ENCODE peak calls at places on chromosomes 1 and 21, in nine cellular contexts. U is right lobe of liver, S is H54, C is IMR-90, K is lower leg skin, G is erythroblast, L is adrenal gland, W is body of pancreas, T is esophagus squamous epithelium. Q is an unnamed sample.

GRCh38 chr21:36369064-36369685 is 16.0 kb upstream of the CHAF1B start:
- DNase-seq in C (no peak), U (no peak), L (no peak), K (no peak), T (no peak), G (no peak), W (no peak), S (no peak), Q (no peak)

GRCh38 chr21:42113926-42114409 is 42.9 kb downstream of the UMODL1 start:
- DNase-seq in K (peak), C (no peak), G (no peak), W (no peak), S (no peak), T (no peak), L (peak), U (peak), Q (no peak)

GRCh38 chr1:109617291-109617801 is 2.1 kb downstream of the GNAT2 start:
- DNase-seq in U (no peak), T (no peak), K (no peak), W (no peak), G (no peak), L (no peak), S (peak), C (peak), Q (peak)

GRCh38 chr1:44484155-44484688 is 79.2 kb downstream of the RNF220 start:
- DNase-seq in C (no peak), T (no peak), L (no peak), W (no peak), G (no peak), K (no peak), S (peak), U (no peak), Q (peak)

GRCh38 chr1:109821221-109821669 is 57.5 kb upstream of the EPS8L3 start:
- DNase-seq in C (peak), W (no peak), K (peak), L (peak), G (peak), U (no peak), T (no peak), S (peak), Q (no peak)

GRCh38 chr1:199759268-199759724 is 268.2 kb upstream of the NR5A2 start:
- DNase-seq in G (no peak), K (no peak), S (peak), W (no peak), U (no peak), L (no peak), T (no peak), C (peak), Q (peak)

GRCh38 chr21:42003051-42003461 is 7.1 kb downstream of the ZBTB21 start:
- DNase-seq in G (no peak), U (no peak), C (peak), L (no peak), S (no peak), W (no peak), K (no peak), T (no peak), Q (no peak)

GRCh38 chr1:11000526-11000925 is 11.9 kb upstream of the TARDBP start:
- DNase-seq in U (no peak), C (no peak), K (peak), S (no peak), T (no peak), G (no peak), L (no peak), W (no peak), Q (no peak)

GRCh38 chr1:26064591-26064990 is 2.8 kb downstream of the TRIM63 start:
- DNase-seq in G (no peak), W (no peak), K (no peak), C (no peak), T (no peak), L (no peak), S (no peak), U (no peak), Q (no peak)

GRCh38 chr1:167832693-167833092 is 81.2 kb downstream of the ADCY10 start:
- DNase-seq in L (no peak), K (no peak), W (no peak), T (no peak), S (no peak), U (no peak), C (no peak), G (no peak), Q (no peak)

GRCh38 chr1:241310451-241310850 is 46.6 kb downstream of the RGS7 start:
- DNase-seq in K (no peak), T (no peak), L (no peak), S (peak), G (no peak), C (peak), U (no peak), W (no peak), Q (no peak)

GRCh38 chr21:38609580-38609979 is 111.3 kb upstream of the ERG start:
- DNase-seq in G (no peak), T (no peak), W (no peak), L (no peak), S (no peak), U (no peak), C (no peak), K (no peak), Q (no peak)
- TF ChIP-seq POLR2A in G (no peak), T (no peak), W (no peak), L (no peak), S (no peak), U (no peak), C (no peak), K (no peak), Q (no peak)

GRCh38 chr21:15754640-15755039 is 24.9 kb downstream of the USP25 start:
- DNase-seq in G (peak), W (no peak), C (peak), K (no peak), T (no peak), L (no peak), S (no peak), U (no peak), Q (peak)

GRCh38 chr21:15761508-15762100 is 31.8 kb downstream of the USP25 start:
- DNase-seq in U (peak), W (peak), S (no peak), K (no peak), T (no peak), C (no peak), L (no peak), G (no peak), Q (no peak)

GRCh38 chr21:15763359-15763758 is 33.6 kb downstream of the USP25 start:
- DNase-seq in L (no peak), K (no peak), W (no peak), C (no peak), S (no peak), T (no peak), G (no peak), U (no peak), Q (no peak)

GRCh38 chr21:15755125-15755524 is 25.3 kb downstream of the USP25 start:
- DNase-seq in W (no peak), L (no peak), T (no peak), S (no peak), G (no peak), U (no peak), C (no peak), K (no peak), Q (no peak)

GRCh38 chr21:15759469-15759868 is 29.7 kb downstream of the USP25 start:
- DNase-seq in U (no peak), L (no peak), W (no peak), G (no peak), K (no peak), S (no peak), T (no peak), C (no peak), Q (no peak)
- TF ChIP-seq POLR2A in U (no peak), L (no peak), W (no peak), G (no peak), K (no peak), S (no peak), T (no peak), C (no peak), Q (no peak)

GRCh38 chr1:224045556-224045955 is 68.4 kb upstream of the FBXO28 start:
- DNase-seq in T (no peak), C (no peak), L (no peak), K (no peak), G (no peak), U (no peak), S (no peak), W (no peak), Q (no peak)

GRCh38 chr1:224042557-224043118 is 71.3 kb upstream of the FBXO28 start:
- DNase-seq in G (no peak), T (no peak), C (peak), S (no peak), W (no peak), K (no peak), L (no peak), U (no peak), Q (peak)

GRCh38 chr1:224052767-224053166 is 61.1 kb upstream of the FBXO28 start:
- DNase-seq in G (no peak), K (no peak), L (no peak), C (peak), T (no peak), S (peak), U (no peak), W (no peak), Q (peak)

GRCh38 chr1:224051086-224051406 is 62.9 kb upstream of the FBXO28 start:
- DNase-seq in C (no peak), K (no peak), S (no peak), G (no peak), T (no peak), L (no peak), W (no peak), U (no peak), Q (no peak)

GRCh38 chr1:224047538-224047937 is 66.4 kb upstream of the FBXO28 start:
- DNase-seq in W (no peak), C (peak), U (no peak), G (no peak), L (no peak), K (no peak), T (no peak), S (no peak), Q (no peak)
- TF ChIP-seq POLR2A in W (no peak), C (no peak), U (no peak), G (no peak), L (no peak), K (no peak), T (no peak), S (no peak), Q (no peak)

DNA sequence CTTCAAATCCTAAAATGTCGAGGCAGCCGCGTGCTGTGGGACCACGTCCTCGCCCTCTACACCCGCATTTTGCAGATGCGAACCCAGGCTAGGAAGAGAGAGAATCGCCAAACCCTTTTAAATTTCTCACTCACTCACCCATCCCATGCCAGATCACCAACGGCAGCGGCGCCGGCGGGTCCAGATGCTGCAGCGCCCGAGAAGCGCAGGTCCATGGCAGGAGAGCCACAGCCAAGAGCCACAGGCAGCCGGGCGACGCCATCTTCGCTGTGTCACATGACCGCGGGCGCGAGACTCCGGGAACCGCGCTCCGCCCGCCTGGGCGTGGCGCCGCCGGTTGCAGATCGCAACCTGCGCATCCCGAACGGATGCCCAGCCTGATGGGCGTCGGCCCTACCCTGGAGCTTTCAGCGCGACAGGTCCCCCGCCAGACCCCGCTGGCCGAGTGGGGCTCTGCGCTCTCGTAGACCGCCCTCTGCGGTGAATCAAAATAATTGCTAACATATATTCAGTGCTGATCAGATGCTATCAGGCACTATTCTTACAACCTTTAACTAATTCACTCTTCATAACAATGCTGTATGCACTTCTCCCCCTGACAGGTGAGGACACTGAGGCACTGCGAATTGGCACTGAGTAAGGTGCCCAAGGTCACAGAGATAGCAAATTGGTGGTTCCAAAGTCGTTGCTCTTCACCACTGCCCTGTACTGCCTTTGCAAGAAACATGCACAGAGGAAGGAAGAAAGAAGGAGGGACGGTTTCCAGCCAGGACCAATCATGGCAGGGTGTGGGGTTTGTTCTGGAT is at the start of gene PPT1:
- DNase-seq in S (peak), K (peak), U (peak), L (peak), G (peak), T (no peak), C (peak), W (peak), Q (peak)
- TF ChIP-seq POLR2A in S (peak), K (no peak), U (peak), L (no peak), G (peak), T (no peak), C (peak), W (peak), Q (peak)

DNA sequence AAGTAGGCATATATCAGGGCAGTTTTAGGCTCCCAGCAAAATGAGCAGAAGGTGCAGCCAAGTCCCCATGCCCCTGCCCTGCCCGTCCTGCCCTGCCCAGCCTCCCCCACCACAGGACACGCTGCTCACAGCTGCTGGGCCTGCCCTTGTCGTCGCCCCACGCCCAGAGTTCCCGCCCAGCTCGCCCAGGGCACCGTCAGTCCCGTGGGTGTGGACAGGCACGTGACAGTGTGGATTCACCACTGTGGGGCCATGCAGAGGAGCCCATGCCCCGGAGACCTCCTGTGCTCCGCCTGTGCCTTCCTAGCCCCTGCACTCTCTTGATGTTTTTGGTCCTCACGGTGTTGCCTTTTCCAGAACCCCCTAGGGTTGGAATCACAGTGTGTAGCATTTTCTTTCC is 7.0 kb downstream of the FAAP20 start:
- DNase-seq in S (no peak), G (peak), U (no peak), L (no peak), T (no peak), W (no peak), C (no peak), K (no peak), Q (no peak)
- TF ChIP-seq POLR2A in S (no peak), G (no peak), U (no peak), L (no peak), T (no peak), W (no peak), C (no peak), K (no peak), Q (no peak)

DNA sequence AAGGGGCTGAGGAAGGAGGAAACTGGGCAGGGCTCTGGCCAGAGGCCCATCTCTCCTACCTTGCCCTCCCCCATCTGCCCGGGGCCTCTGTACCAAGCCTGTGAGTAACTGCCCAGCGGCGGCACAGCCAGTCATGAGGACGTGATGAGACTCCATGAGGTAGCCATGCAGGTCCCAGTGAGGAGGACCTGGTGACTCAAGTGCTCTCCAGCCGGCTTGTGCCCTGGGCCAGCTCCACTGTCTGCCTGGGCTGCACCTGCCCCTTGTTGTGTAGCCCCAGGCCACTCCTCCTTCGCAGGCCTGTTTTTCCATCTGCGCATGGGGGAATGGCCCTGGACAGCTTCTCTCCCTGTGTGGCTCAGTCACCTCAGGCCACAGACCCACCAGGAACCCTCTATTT is 42.0 kb upstream of the PADI1 start:
- DNase-seq in K (no peak), C (no peak), S (peak), L (no peak), G (no peak), W (no peak), U (no peak), T (no peak), Q (no peak)
- TF ChIP-seq POLR2A in K (no peak), C (no peak), S (no peak), L (no peak), G (no peak), W (no peak), U (no peak), T (no peak), Q (no peak)

DNA sequence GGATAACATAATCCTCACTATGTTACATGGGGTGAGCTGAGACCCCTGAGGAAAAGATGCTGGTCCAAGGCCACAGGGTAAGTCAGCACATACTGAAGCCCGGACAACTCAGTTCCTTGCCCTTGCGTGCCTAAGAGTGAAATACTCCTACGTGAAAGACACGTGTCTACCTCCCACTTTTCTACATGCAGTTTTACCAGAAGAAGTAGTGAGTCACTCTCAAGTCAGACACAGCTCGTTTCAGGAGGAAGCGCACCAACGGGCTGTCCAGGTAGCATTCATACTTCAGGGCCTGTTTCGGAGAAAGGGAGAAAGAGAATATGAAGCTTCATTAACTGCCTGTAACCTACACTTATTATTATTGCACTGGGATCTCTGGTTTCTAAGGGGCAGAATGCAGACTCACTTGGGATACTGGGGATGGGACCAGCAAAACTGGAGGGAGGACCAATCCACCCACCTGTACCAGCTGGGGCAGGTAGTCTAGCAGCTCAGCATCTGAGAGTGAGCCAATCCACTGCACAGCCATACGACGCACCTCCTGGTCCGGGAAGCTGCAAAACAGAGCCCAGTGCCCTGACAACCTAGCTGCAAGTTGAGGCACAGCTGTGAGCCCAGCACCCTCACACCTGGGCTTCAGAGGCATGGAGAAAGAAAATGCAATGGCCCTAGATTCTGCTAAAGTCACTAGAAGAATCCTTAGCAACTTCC is 32.4 kb upstream of the PPP1R15B start:
- DNase-seq in C (no peak), K (no peak), G (no peak), U (no peak), L (no peak), T (no peak), S (no peak), W (no peak), Q (no peak)
- TF ChIP-seq POLR2A in C (no peak), K (no peak), G (no peak), U (no peak), L (no peak), T (no peak), S (no peak), W (no peak), Q (no peak)

GRCh38 chr1:145858937-145859490 is at the start of gene PIAS3:
- DNase-seq in G (peak), C (peak), L (peak), S (peak), U (peak), W (peak), K (peak), T (peak), Q (peak)
- TF ChIP-seq POLR2A in G (no peak), C (no peak), L (peak), S (peak), U (peak), W (peak), K (no peak), T (peak), Q (no peak)

DNA sequence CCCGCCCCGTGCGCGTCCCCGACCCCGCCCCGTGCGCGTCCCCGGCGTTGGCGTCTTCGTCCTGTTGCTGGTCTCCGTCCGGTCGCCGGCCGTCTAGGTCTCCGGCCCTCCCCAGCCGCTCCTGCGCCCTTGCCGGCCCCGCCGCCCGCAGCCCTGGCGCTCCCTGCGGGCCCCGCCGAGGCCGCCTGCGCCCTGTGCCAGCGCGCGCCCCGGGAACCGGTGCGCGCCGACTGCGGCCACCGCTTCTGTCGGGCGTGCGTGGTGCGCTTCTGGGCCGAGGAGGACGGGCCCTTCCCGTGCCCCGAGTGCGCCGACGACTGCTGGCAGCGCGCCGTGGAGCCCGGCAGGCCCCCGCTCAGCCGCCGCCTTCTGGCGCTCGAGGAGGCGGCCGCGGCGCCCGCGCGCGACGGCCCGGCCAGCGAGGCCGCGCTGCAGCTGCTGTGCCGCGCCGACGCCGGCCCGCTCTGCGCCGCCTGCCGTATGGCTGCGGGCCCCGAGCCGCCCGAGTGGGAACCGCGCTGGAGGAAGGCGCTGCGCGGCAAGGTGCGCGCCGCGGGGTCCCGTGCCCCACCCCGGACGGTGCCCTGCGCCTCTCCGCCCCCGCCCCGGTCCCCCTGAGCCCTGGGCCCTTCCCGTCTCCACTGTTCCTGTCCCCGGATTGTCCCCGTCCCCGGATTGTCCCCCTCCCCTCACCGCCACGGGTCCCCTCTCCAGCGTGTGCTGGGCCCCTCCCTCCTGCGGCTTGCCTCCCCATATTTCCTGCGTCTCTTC is at the start of gene RNF187:
- DNase-seq in W (peak), C (peak), U (peak), S (peak), L (peak), G (peak), T (no peak), K (peak), Q (no peak)
- TF ChIP-seq POLR2A in W (no peak), C (no peak), U (peak), S (peak), L (peak), G (peak), T (no peak), K (no peak), Q (peak)

Q was measured in endothelial cell of umbilical vein.